ENCODE peak calls at places on chromosome 14, in ten cellular contexts. Z, Q, D, T, P, E, B, W, G and Y are unnamed samples.

GRCh38 chr14:85529803-85530574 is at the start of gene FLRT2:
- DNase-seq in Z (no peak), Q (no peak), D (peak), T (peak), P (peak), E (peak), B (peak), W (no peak), G (no peak), Y (no peak)

GRCh38 chr14:92945959-92946846 is 23.3 kb downstream of the CHGA start:
- DNase-seq in Z (no peak), Q (peak), D (peak), T (peak), P (no peak), E (peak), B (peak), W (peak), G (no peak), Y (no peak)

GRCh38 chr14:98791661-98792060 is 480.3 kb downstream of the BCL11B start:
- DNase-seq in Z (no peak), Q (no peak), D (no peak), T (no peak), P (no peak), E (no peak), B (no peak), W (no peak), G (no peak), Y (no peak)

GRCh38 chr14:23139874-23140273 is 20.8 kb upstream of the CEBPE start:
- DNase-seq in Z (no peak), Q (no peak), D (no peak), T (no peak), P (no peak), E (no peak), B (no peak), W (no peak), G (no peak), Y (no peak)

GRCh38 chr14:53044486-53044885 is 93.6 kb upstream of the FERMT2 start:
- DNase-seq in Z (no peak), Q (no peak), D (no peak), T (no peak), P (no peak), E (no peak), B (no peak), W (no peak), G (no peak), Y (no peak)

GRCh38 chr14:101821528-101821927 is 60.0 kb downstream of the PPP2R5C start:
- DNase-seq in Z (no peak), Q (no peak), D (no peak), T (no peak), P (no peak), E (no peak), B (no peak), W (no peak), G (peak), Y (no peak)

GRCh38 chr14:67566908-67567307 is 33.2 kb downstream of the PIGH start:
- DNase-seq in Z (no peak), Q (no peak), D (no peak), T (no peak), P (no peak), E (no peak), B (no peak), W (no peak), G (no peak), Y (no peak)

GRCh38 chr14:30227871-30228270 is 300.2 kb upstream of the PRKD1 start:
- DNase-seq in Z (no peak), Q (no peak), D (peak), T (peak), P (peak), E (no peak), B (no peak), W (no peak), G (no peak), Y (no peak)

GRCh38 chr14:54440454-54440853 is 720 bp downstream of the CNIH1 start:
- DNase-seq in Z (no peak), Q (no peak), D (no peak), T (no peak), P (no peak), E (no peak), B (no peak), W (no peak), G (no peak), Y (no peak)

GRCh38 chr14:73725116-73726024 is 11.2 kb upstream of the PNMA1 start:
- DNase-seq in Z (no peak), Q (no peak), D (peak), T (no peak), P (no peak), E (peak), B (no peak), W (no peak), G (peak), Y (no peak)

GRCh38 chr14:100526057-100526456 is 61.2 kb downstream of the BEGAIN start:
- DNase-seq in Z (no peak), Q (no peak), D (no peak), T (no peak), P (no peak), E (no peak), B (no peak), W (no peak), G (no peak), Y (no peak)

GRCh38 chr14:65303185-65303901 is 109.2 kb upstream of the FUT8 start:
- DNase-seq in Z (no peak), Q (no peak), D (no peak), T (no peak), P (no peak), E (no peak), B (no peak), W (no peak), G (no peak), Y (no peak)

GRCh38 chr14:63045234-63045611 is at the start of gene KCNH5:
- DNase-seq in Z (no peak), Q (no peak), D (no peak), T (no peak), P (peak), E (peak), B (no peak), W (no peak), G (no peak), Y (peak)

GRCh38 chr14:77403798-77404197 is 19.5 kb downstream of the NOXRED1 start:
- DNase-seq in Z (no peak), Q (no peak), D (no peak), T (no peak), P (no peak), E (no peak), B (no peak), W (no peak), G (no peak), Y (no peak)

GRCh38 chr14:24051162-24051788 is 534 bp upstream of the CARMIL3 start:
- DNase-seq in Z (no peak), Q (no peak), D (no peak), T (peak), P (no peak), E (peak), B (peak), W (peak), G (no peak), Y (peak)

GRCh38 chr14:93970967-93971634 is 5.3 kb downstream of the ASB2 start:
- DNase-seq in Z (no peak), Q (no peak), D (no peak), T (no peak), P (no peak), E (no peak), B (peak), W (peak), G (peak), Y (no peak)

GRCh38 chr14:97266653-97267052 is 469.5 kb downstream of the VRK1 start:
- DNase-seq in Z (peak), Q (no peak), D (no peak), T (no peak), P (no peak), E (no peak), B (no peak), W (no peak), G (no peak), Y (no peak)

GRCh38 chr14:94880805-94881204 is 110.9 kb upstream of the GSC start:
- DNase-seq in Z (no peak), Q (no peak), D (no peak), T (no peak), P (no peak), E (no peak), B (no peak), W (no peak), G (no peak), Y (no peak)

GRCh38 chr14:58638231-58639205 is 756 bp downstream of the DACT1 start:
- DNase-seq in Z (no peak), Q (no peak), D (no peak), T (no peak), P (peak), E (peak), B (no peak), W (peak), G (peak), Y (peak)

GRCh38 chr14:51821822-51822221 is 38.6 kb upstream of the GNG2 start:
- DNase-seq in Z (no peak), Q (no peak), D (no peak), T (no peak), P (no peak), E (no peak), B (no peak), W (no peak), G (no peak), Y (no peak)

GRCh38 chr14:60753264-60754126 is 18.9 kb downstream of the MNAT1 start:
- DNase-seq in Z (no peak), Q (no peak), D (no peak), T (no peak), P (no peak), E (no peak), B (no peak), W (peak), G (peak), Y (peak)

GRCh38 chr14:41302776-41303175 is 303.9 kb upstream of the LRFN5 start:
- DNase-seq in Z (no peak), Q (no peak), D (no peak), T (no peak), P (no peak), E (no peak), B (no peak), W (no peak), G (no peak), Y (no peak)

GRCh38 chr14:90626550-90626949 is 189.7 kb downstream of the TTC7B start:
- DNase-seq in Z (no peak), Q (no peak), D (no peak), T (no peak), P (no peak), E (no peak), B (no peak), W (peak), G (no peak), Y (no peak)

GRCh38 chr14:68363841-68364711 is 428.8 kb downstream of the ZFP36L1 start:
- DNase-seq in Z (peak), Q (no peak), D (no peak), T (no peak), P (peak), E (peak), B (no peak), W (peak), G (no peak), Y (no peak)

GRCh38 chr14:54881761-54882401 is 20.7 kb downstream of the GCH1 start:
- DNase-seq in Z (no peak), Q (no peak), D (peak), T (no peak), P (no peak), E (no peak), B (no peak), W (no peak), G (no peak), Y (no peak)

GRCh38 chr14:53515264-53515663 is 362.1 kb upstream of the DDHD1 start:
- DNase-seq in Z (no peak), Q (no peak), D (no peak), T (no peak), P (no peak), E (no peak), B (no peak), W (no peak), G (no peak), Y (no peak)

GRCh38 chr14:92937229-92937937 is 14.4 kb downstream of the CHGA start:
- DNase-seq in Z (no peak), Q (no peak), D (no peak), T (no peak), P (no peak), E (no peak), B (no peak), W (peak), G (no peak), Y (no peak)

GRCh38 chr14:100529561-100530031 is 57.6 kb downstream of the BEGAIN start:
- DNase-seq in Z (no peak), Q (peak), D (no peak), T (no peak), P (no peak), E (no peak), B (peak), W (no peak), G (no peak), Y (no peak)

GRCh38 chr14:96126783-96127271 is 77.8 kb upstream of the BDKRB2 start:
- DNase-seq in Z (no peak), Q (no peak), D (no peak), T (no peak), P (no peak), E (no peak), B (no peak), W (no peak), G (no peak), Y (no peak)

GRCh38 chr14:74571441-74571841 is 40.6 kb downstream of the LTBP2 start:
- DNase-seq in Z (no peak), Q (no peak), D (no peak), T (no peak), P (no peak), E (peak), B (no peak), W (no peak), G (no peak), Y (no peak)

GRCh38 chr14:101761881-101762529 is 496 bp downstream of the PPP2R5C start:
- DNase-seq in Z (no peak), Q (no peak), D (peak), T (no peak), P (peak), E (peak), B (peak), W (peak), G (peak), Y (peak)

GRCh38 chr14:101875041-101875725 is 89.2 kb upstream of the DYNC1H1 start:
- DNase-seq in Z (no peak), Q (no peak), D (no peak), T (no peak), P (no peak), E (no peak), B (no peak), W (no peak), G (no peak), Y (no peak)

GRCh38 chr14:100713720-100714119 is 13.0 kb upstream of the DLK1 start:
- DNase-seq in Z (no peak), Q (no peak), D (no peak), T (no peak), P (no peak), E (no peak), B (no peak), W (no peak), G (no peak), Y (no peak)

GRCh38 chr14:29262979-29263378 is 496.4 kb downstream of the FOXG1 start:
- DNase-seq in Z (no peak), Q (no peak), D (no peak), T (no peak), P (no peak), E (no peak), B (no peak), W (no peak), G (no peak), Y (no peak)

GRCh38 chr14:29493849-29494248 is 433.8 kb downstream of the PRKD1 start:
- DNase-seq in Z (no peak), Q (no peak), D (no peak), T (no peak), P (no peak), E (no peak), B (no peak), W (no peak), G (no peak), Y (no peak)

GRCh38 chr14:32998433-32998832 is 59.8 kb downstream of the NPAS3 start:
- DNase-seq in Z (no peak), Q (no peak), D (no peak), T (no peak), P (no peak), E (no peak), B (no peak), W (no peak), G (no peak), Y (no peak)

GRCh38 chr14:51596473-51596870 is 55.2 kb upstream of the FRMD6 start:
- DNase-seq in Z (no peak), Q (no peak), D (no peak), T (no peak), P (no peak), E (no peak), B (no peak), W (no peak), G (no peak), Y (no peak)

GRCh38 chr14:89672636-89673279 is 255.7 kb upstream of the FOXN3 start:
- DNase-seq in Z (peak), Q (no peak), D (peak), T (no peak), P (no peak), E (peak), B (peak), W (peak), G (no peak), Y (no peak)

GRCh38 chr14:35317820-35318219 is 25.6 kb downstream of the PSMA6 start:
- DNase-seq in Z (no peak), Q (no peak), D (no peak), T (no peak), P (no peak), E (no peak), B (no peak), W (no peak), G (no peak), Y (no peak)

GRCh38 chr14:36910578-36910977 is 248.9 kb downstream of the PAX9 start:
- DNase-seq in Z (no peak), Q (no peak), D (no peak), T (no peak), P (no peak), E (no peak), B (no peak), W (no peak), G (no peak), Y (no peak)

DNA sequence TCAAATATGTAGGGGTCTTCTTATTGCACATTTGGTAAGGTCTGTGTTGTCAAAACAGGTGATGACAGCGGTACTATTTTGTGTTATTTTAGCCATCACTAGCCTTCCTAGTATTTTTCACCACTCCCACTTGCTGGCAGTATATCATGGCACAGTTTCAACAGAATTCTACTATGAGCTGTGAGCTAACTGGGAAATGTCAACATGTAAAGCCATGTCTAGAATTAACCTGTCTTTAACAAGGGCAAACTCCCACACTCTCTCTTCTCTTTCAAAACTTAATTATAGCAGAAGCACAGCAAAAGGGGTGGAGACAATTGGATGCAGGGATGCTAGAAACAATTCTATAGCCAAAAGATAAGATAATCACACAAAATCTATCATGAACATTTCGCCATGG is 253.4 kb downstream of the PAX9 start:
- DNase-seq in Z (no peak), Q (no peak), D (no peak), T (no peak), P (no peak), E (no peak), B (no peak), W (no peak), G (no peak), Y (no peak)
- TF ChIP-seq POLR2A in Z (no peak), Q (no peak), D (no peak), T (no peak), P (no peak), E (no peak), B (no peak), W (no peak), G (no peak), Y (no peak)

GRCh38 chr14:103334644-103335603 is 887 bp downstream of the EIF5 start:
- DNase-seq in Z (peak), Q (peak), D (peak), T (peak), P (peak), E (peak), B (peak), W (peak), G (peak), Y (no peak)
- TF ChIP-seq POLR2A in Z (peak), Q (peak), D (no peak), T (no peak), P (no peak), E (no peak), B (no peak), W (peak), G (no peak), Y (peak)

GRCh38 chr14:104688755-104689619 is at the start of gene INF2:
- DNase-seq in Z (peak), Q (no peak), D (no peak), T (no peak), P (peak), E (peak), B (peak), W (peak), G (peak), Y (peak)

GRCh38 chr14:104690861-104691455 is 1.5 kb downstream of the INF2 start:
- DNase-seq in Z (no peak), Q (no peak), D (no peak), T (no peak), P (no peak), E (no peak), B (no peak), W (no peak), G (no peak), Y (no peak)

GRCh38 chr14:104690266-104690711 is 871 bp downstream of the INF2 start:
- DNase-seq in Z (no peak), Q (no peak), D (no peak), T (no peak), P (no peak), E (peak), B (peak), W (peak), G (no peak), Y (no peak)

GRCh38 chr14:104688505-104688754 is 988 bp upstream of the INF2 start:
- DNase-seq in Z (no peak), Q (no peak), D (no peak), T (no peak), P (no peak), E (no peak), B (no peak), W (no peak), G (no peak), Y (no peak)

GRCh38 chr14:104689620-104690265 is 325 bp downstream of the INF2 start:
- DNase-seq in Z (no peak), Q (no peak), D (no peak), T (no peak), P (no peak), E (peak), B (no peak), W (peak), G (peak), Y (no peak)
- TF ChIP-seq POLR2A in Z (peak), Q (no peak), D (no peak), T (no peak), P (no peak), E (no peak), B (no peak), W (peak), G (no peak), Y (no peak)

GRCh38 chr14:69398053-69398817 is at the start of the genes ERH and SLC39A9:
- DNase-seq in Z (peak), Q (peak), D (peak), T (peak), P (peak), E (peak), B (peak), W (peak), G (peak), Y (peak)
- TF ChIP-seq POLR2A in Z (peak), Q (peak), D (no peak), T (peak), P (peak), E (peak), B (no peak), W (peak), G (peak), Y (peak)

DNA sequence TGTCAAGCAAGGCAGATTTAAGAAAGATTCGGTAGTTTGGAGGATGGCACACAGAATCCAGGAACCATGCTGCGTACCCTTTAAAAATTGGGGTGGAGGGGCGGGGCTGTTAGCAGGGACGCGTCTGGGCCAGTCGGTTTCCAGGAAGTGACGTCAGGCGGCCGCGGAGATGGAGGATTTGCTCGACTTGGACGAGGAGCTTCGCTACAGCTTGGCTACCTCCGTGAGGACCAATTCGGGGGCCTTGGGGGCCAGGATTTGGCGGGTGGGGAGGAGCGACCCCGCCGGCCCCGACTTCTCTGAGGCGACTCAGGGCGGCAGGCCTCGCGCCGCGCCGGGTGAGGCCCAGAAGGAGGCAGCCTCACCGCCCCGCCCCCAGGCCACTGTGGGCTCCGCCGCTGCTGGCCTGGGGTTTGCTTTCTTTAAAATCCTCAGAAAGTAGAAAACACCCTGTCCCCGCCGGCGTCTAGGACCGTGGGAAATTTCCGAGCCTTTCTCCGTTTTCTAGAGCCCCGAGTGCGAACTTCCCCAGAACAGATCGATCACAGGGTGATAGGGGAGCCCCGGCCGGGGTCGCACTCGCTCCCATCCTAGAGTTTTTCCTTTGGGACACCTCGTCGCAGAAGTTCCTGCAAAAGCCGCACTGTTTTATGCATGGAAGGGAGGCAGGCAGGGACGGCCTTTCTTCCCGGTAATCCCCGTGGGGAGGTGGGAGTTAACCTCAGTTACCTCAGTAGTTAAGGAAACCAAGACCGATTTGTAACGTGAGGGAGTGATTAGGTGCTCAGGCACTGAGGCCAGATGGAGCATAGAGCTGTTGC is at the start of gene IFT43:
- DNase-seq in Z (no peak), Q (peak), D (peak), T (peak), P (peak), E (peak), B (peak), W (peak), G (peak), Y (peak)
- TF ChIP-seq POLR2A in Z (no peak), Q (no peak), D (no peak), T (no peak), P (peak), E (peak), B (no peak), W (peak), G (no peak), Y (no peak)